ENCODE peak calls at places on chromosomes 6 and 20, in ten cellular contexts. I, Z, F, T, K, B, E, G, C and U are unnamed samples.

GRCh38 chr20:45153756-45154155 is 20.9 kb upstream of the PI3 start:
- ATAC-seq in I (no peak), Z (peak; percentile 71), F (peak; percentile 14), T (no peak), K (no peak), B (no peak), E (no peak), G (no peak), C (no peak), U (no peak)

GRCh38 chr20:44247676-44248419 is 740 bp downstream of the GDAP1L1 start:
- ATAC-seq in I (peak; percentile 76), Z (peak; percentile 49), F (no peak), T (peak; percentile 51), K (peak; percentile 75), B (peak; percentile 94), E (no peak), G (no peak), C (peak; percentile 88), U (no peak)

GRCh38 chr6:111653961-111654360 is 48.3 kb upstream of the TRAF3IP2 start:
- ATAC-seq in I (no peak), Z (no peak), F (no peak), T (no peak), K (no peak), B (no peak), E (no peak), G (no peak), C (no peak), U (no peak)

GRCh38 chr6:148367418-148368024 is 24.9 kb downstream of the SASH1 start:
- ATAC-seq in I (no peak), Z (peak; percentile 21), F (no peak), T (no peak), K (peak; percentile 92), B (no peak), E (no peak), G (peak; percentile 68), C (peak; percentile 77), U (no peak)

GRCh38 chr6:44452725-44453124 is 65.2 kb downstream of the CDC5L start:
- ATAC-seq in I (no peak), Z (no peak), F (no peak), T (no peak), K (no peak), B (peak; percentile 82), E (no peak), G (peak; percentile 38), C (no peak), U (no peak)

GRCh38 chr20:20462185-20462584 is 94.3 kb downstream of the INSM1 start:
- ATAC-seq in I (no peak), Z (no peak), F (no peak), T (no peak), K (no peak), B (no peak), E (no peak), G (no peak), C (no peak), U (no peak)

GRCh38 chr6:43891072-43891870 is 121.3 kb downstream of the VEGFA start:
- ATAC-seq in I (no peak), Z (no peak), F (no peak), T (no peak), K (no peak), B (no peak), E (no peak), G (no peak), C (no peak), U (no peak)

GRCh38 chr6:11812951-11813350 is 34.3 kb upstream of the ADTRP start:
- ATAC-seq in I (no peak), Z (no peak), F (no peak), T (no peak), K (no peak), B (no peak), E (no peak), G (no peak), C (no peak), U (no peak)

GRCh38 chr20:61874421-61875068 is 191.1 kb downstream of the TAF4 start:
- ATAC-seq in I (no peak), Z (no peak), F (no peak), T (no peak), K (no peak), B (peak; percentile 84), E (no peak), G (peak; percentile 73), C (peak; percentile 84), U (no peak)

GRCh38 chr20:1196634-1197033 is 6.6 kb upstream of the C20orf202 start:
- ATAC-seq in I (no peak), Z (no peak), F (no peak), T (no peak), K (no peak), B (no peak), E (no peak), G (no peak), C (no peak), U (no peak)

GRCh38 chr20:50230871-50231270 is 40.2 kb downstream of the CEBPB start:
- ATAC-seq in I (no peak), Z (no peak), F (no peak), T (no peak), K (no peak), B (no peak), E (no peak), G (no peak), C (no peak), U (no peak)

GRCh38 chr20:59314872-59315500 is 14.6 kb downstream of the EDN3 start:
- ATAC-seq in I (no peak), Z (no peak), F (no peak), T (no peak), K (no peak), B (no peak), E (no peak), G (no peak), C (no peak), U (no peak)

GRCh38 chr20:61459266-61459665 is 207.2 kb downstream of the CDH4 start:
- ATAC-seq in I (no peak), Z (no peak), F (no peak), T (no peak), K (no peak), B (no peak), E (no peak), G (no peak), C (no peak), U (no peak)

GRCh38 chr20:45827712-45828111 is 600 bp upstream of the TNNC2 start:
- ATAC-seq in I (no peak), Z (no peak), F (no peak), T (no peak), K (no peak), B (no peak), E (no peak), G (no peak), C (no peak), U (no peak)